ENCODE peak calls at places on chromosomes 4 and X, in nine cellular contexts. B is GM12865, N is MM.1S, D is ascending aorta, S is stomach, R is lower leg skin, A is cardiac muscle cell, P is right lobe of liver, W is activated B cell treated with CpG ODN at 0.5 μM for 24 hours. C is an unnamed sample.

GRCh38 chrX:148914783-148915182 is 414.4 kb downstream of the AFF2 start:
- DNase-seq in B (peak), N (no peak), D (no peak), S (no peak), R (no peak), A (no peak), P (no peak), W (no peak), C (no peak)

GRCh38 chr4:125043453-125043852 is 271.3 kb upstream of the FAT4 start:
- DNase-seq in B (no peak), N (no peak), D (no peak), S (no peak), R (no peak), A (no peak), P (no peak), W (no peak), C (no peak)

GRCh38 chrX:45710081-45710801 is 509.6 kb upstream of the DIPK2B start:
- DNase-seq in B (peak), N (no peak), D (no peak), S (no peak), R (no peak), A (no peak), P (no peak), W (no peak), C (no peak)

GRCh38 chrX:132908891-132909290 is 49.5 kb downstream of the HS6ST2 start:
- DNase-seq in B (no peak), N (no peak), D (no peak), S (no peak), R (no peak), A (no peak), P (no peak), W (no peak), C (no peak)

GRCh38 chr4:115090483-115091075 is 22.8 kb downstream of the NDST4 start:
- DNase-seq in B (peak), N (peak), D (no peak), S (no peak), R (no peak), A (peak), P (no peak), W (no peak), C (no peak)

GRCh38 chrX:440636-441035 is 53.9 kb upstream of the PPP2R3B start:
- DNase-seq in B (no peak), N (no peak), D (no peak), S (no peak), R (no peak), A (no peak), P (no peak), W (no peak), C (no peak)

GRCh38 chr4:19382993-19383392 is 868.7 kb upstream of the SLIT2 start:
- DNase-seq in B (no peak), N (no peak), D (no peak), S (no peak), R (peak), A (no peak), P (no peak), W (no peak), C (no peak)

GRCh38 chr4:98749206-98749605 is 90.8 kb upstream of the TSPAN5 start:
- DNase-seq in B (no peak), N (no peak), D (no peak), S (no peak), R (no peak), A (no peak), P (no peak), W (no peak), C (no peak)

GRCh38 chr4:36285784-36286480 is 4.5 kb downstream of the DTHD1 start:
- DNase-seq in B (peak), N (peak), D (no peak), S (no peak), R (no peak), A (no peak), P (no peak), W (no peak), C (no peak)

GRCh38 chrX:151151668-151152267 is 24.6 kb upstream of the GPR50 start:
- DNase-seq in B (peak), N (peak), D (no peak), S (no peak), R (peak), A (peak), P (no peak), W (no peak), C (no peak)

GRCh38 chr4:75038376-75038775 is 105.5 kb downstream of the PARM1 start:
- DNase-seq in B (no peak), N (no peak), D (no peak), S (no peak), R (no peak), A (no peak), P (no peak), W (no peak), C (no peak)

GRCh38 chr4:141462361-141462760 is 174.0 kb upstream of the IL15 start:
- DNase-seq in B (no peak), N (no peak), D (no peak), S (no peak), R (no peak), A (no peak), P (no peak), W (no peak), C (no peak)

GRCh38 chr4:118270492-118270891 is 82.3 kb downstream of the PRSS12 start:
- DNase-seq in B (peak), N (peak), D (no peak), S (no peak), R (no peak), A (peak), P (no peak), W (no peak), C (no peak)

GRCh38 chr4:22483551-22483981 is 32.3 kb downstream of the ADGRA3 start:
- DNase-seq in B (peak), N (no peak), D (no peak), S (no peak), R (no peak), A (no peak), P (no peak), W (no peak), C (no peak)

GRCh38 chr4:56289934-56290333 is 97.4 kb downstream of the AASDH start:
- DNase-seq in B (no peak), N (no peak), D (no peak), S (no peak), R (no peak), A (peak), P (no peak), W (no peak), C (no peak)

GRCh38 chrX:63979480-63979879 is 194.5 kb upstream of the ARHGEF9 start:
- DNase-seq in B (no peak), N (no peak), D (no peak), S (no peak), R (no peak), A (no peak), P (no peak), W (no peak), C (no peak)

GRCh38 chr4:129232627-129233337 is 136.8 kb downstream of the C4orf33 start:
- DNase-seq in B (no peak), N (no peak), D (no peak), S (no peak), R (no peak), A (no peak), P (no peak), W (no peak), C (no peak)

GRCh38 chr4:71602271-71602890 is 181.5 kb downstream of the GC start:
- DNase-seq in B (no peak), N (no peak), D (no peak), S (no peak), R (no peak), A (no peak), P (no peak), W (no peak), C (no peak)

GRCh38 chr4:2363056-2363719 is 55.3 kb downstream of the ZFYVE28 start:
- DNase-seq in B (no peak), N (no peak), D (peak), S (peak), R (no peak), A (peak), P (peak), W (no peak), C (no peak)

GRCh38 chr4:2338754-2339457 is 77.0 kb upstream of the MXD4 start:
- DNase-seq in B (no peak), N (no peak), D (no peak), S (peak), R (no peak), A (no peak), P (no peak), W (no peak), C (no peak)

GRCh38 chr4:139191373-139191772 is 14.4 kb upstream of the ELF2 start:
- DNase-seq in B (no peak), N (no peak), D (no peak), S (no peak), R (no peak), A (no peak), P (no peak), W (no peak), C (no peak)

GRCh38 chr4:185004562-185005208 is 13.6 kb upstream of the HELT start:
- DNase-seq in B (no peak), N (no peak), D (no peak), S (peak), R (no peak), A (peak), P (peak), W (no peak), C (no peak)

GRCh38 chr4:96035727-96036126 is 195.8 kb downstream of the PDHA2 start:
- DNase-seq in B (peak), N (peak), D (no peak), S (no peak), R (no peak), A (peak), P (no peak), W (no peak), C (no peak)

GRCh38 chr4:60724623-60725022 is 475.5 kb upstream of the ADGRL3 start:
- DNase-seq in B (no peak), N (no peak), D (peak), S (no peak), R (no peak), A (peak), P (no peak), W (no peak), C (no peak)

GRCh38 chrX:23246001-23246400 is 88.6 kb upstream of the PTCHD1 start:
- DNase-seq in B (no peak), N (no peak), D (no peak), S (no peak), R (no peak), A (no peak), P (no peak), W (no peak), C (no peak)

GRCh38 chrX:134982748-134983147 is 8.0 kb upstream of the SMIM10 start:
- DNase-seq in B (no peak), N (no peak), D (no peak), S (no peak), R (no peak), A (no peak), P (no peak), W (no peak), C (no peak)

GRCh38 chrX:150465326-150465725 is 102.2 kb downstream of the MAMLD1 start:
- DNase-seq in B (no peak), N (no peak), D (no peak), S (no peak), R (no peak), A (no peak), P (no peak), W (no peak), C (no peak)

GRCh38 chr4:80266267-80266901 is at the start of gene FGF5:
- DNase-seq in B (no peak), N (peak), D (peak), S (no peak), R (no peak), A (peak), P (no peak), W (peak), C (peak)

GRCh38 chrX:125293792-125294780 is 25.6 kb upstream of the TEX13C start:
- DNase-seq in B (peak), N (peak), D (no peak), S (no peak), R (no peak), A (no peak), P (no peak), W (no peak), C (no peak)

GRCh38 chrX:46796574-46797191 is 37.8 kb upstream of the SLC9A7 start:
- DNase-seq in B (peak), N (peak), D (peak), S (peak), R (peak), A (peak), P (peak), W (peak), C (no peak)
- TF ChIP-seq CTCF in B (peak), N (peak), D (peak), S (peak), R (no peak), A (peak), P (peak), W (no peak), C (peak)

DNA sequence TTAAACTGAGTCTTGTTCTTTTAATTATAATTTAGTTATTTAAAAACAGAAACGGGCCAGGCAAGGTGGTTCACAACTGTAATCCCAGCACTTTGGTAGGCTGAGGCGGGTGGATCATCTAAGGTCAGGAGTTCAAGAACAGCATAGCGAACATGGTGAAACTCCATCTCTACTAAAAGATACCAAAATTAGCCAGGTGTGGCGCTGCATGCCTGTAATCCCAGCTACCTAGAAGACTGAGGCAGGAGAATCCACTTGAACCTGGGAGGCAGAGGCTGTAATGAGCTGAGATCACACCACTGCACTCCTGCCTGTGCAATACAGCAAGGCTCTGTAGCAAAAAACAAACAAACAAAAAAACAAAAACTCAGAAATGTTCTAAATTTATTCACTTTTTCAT is 852.9 kb downstream of the TECRL start:
- DNase-seq in B (no peak), N (no peak), D (no peak), S (no peak), R (no peak), A (no peak), P (no peak), W (no peak), C (no peak)
- TF ChIP-seq CTCF in B (no peak), N (no peak), D (no peak), S (no peak), R (no peak), A (no peak), P (no peak), W (no peak), C (peak)

GRCh38 chr4:113908829-113909228 is 70.6 kb downstream of the ARSJ start:
- DNase-seq in B (peak), N (no peak), D (no peak), S (no peak), R (no peak), A (no peak), P (no peak), W (no peak), C (no peak)
- TF ChIP-seq CTCF in B (peak), N (peak), D (no peak), S (no peak), R (no peak), A (no peak), P (peak), W (no peak), C (no peak)

GRCh38 chr4:41701961-41702360 is 46.6 kb downstream of the PHOX2B start:
- DNase-seq in B (no peak), N (no peak), D (no peak), S (no peak), R (no peak), A (no peak), P (no peak), W (no peak), C (no peak)
- TF ChIP-seq CTCF in B (no peak), N (no peak), D (no peak), S (no peak), R (no peak), A (no peak), P (no peak), W (no peak), C (no peak)

GRCh38 chr4:24102621-24103020 is 212.8 kb upstream of the PPARGC1A start:
- DNase-seq in B (no peak), N (no peak), D (no peak), S (no peak), R (no peak), A (no peak), P (no peak), W (no peak), C (no peak)

GRCh38 chr4:24103434-24104168 is 213.8 kb upstream of the PPARGC1A start:
- DNase-seq in B (no peak), N (no peak), D (no peak), S (no peak), R (no peak), A (peak), P (no peak), W (no peak), C (no peak)

GRCh38 chr4:24104173-24104572 is 214.3 kb upstream of the PPARGC1A start:
- DNase-seq in B (no peak), N (no peak), D (no peak), S (no peak), R (no peak), A (no peak), P (peak), W (no peak), C (no peak)

GRCh38 chr4:24105183-24106039 is 215.6 kb upstream of the PPARGC1A start:
- DNase-seq in B (no peak), N (no peak), D (no peak), S (no peak), R (peak), A (no peak), P (no peak), W (no peak), C (no peak)
- TF ChIP-seq CTCF in B (no peak), N (no peak), D (no peak), S (no peak), R (no peak), A (no peak), P (no peak), W (no peak), C (no peak)